ENCODE peak calls at places on chromosomes 4 and X, in seven cellular contexts. One of them, this sample, is unnamed.

GRCh38 chr4:122602277-122603142 is 18.4 kb downstream of the IL21 start:
- DNase-seq in SK-N-SH: peak
- DNase-seq in uterus: no peak
- DNase-seq in ovary: peak
- DNase-seq in CD8-positive, alpha-beta T cell: no peak
- DNase-seq in endodermal cell: peak
- DNase-seq in A549: peak
- DNase-seq in this sample: no peak

GRCh38 chrX:74420194-74421035 is 878 bp upstream of the SLC16A2 start:
- DNase-seq in SK-N-SH: peak
- DNase-seq in uterus: peak
- DNase-seq in ovary: peak
- DNase-seq in CD8-positive, alpha-beta T cell: no peak
- DNase-seq in endodermal cell: peak
- DNase-seq in A549: peak
- DNase-seq in this sample: no peak

GRCh38 chrX:84363054-84363453 is 139.2 kb downstream of the HDX start:
- DNase-seq in SK-N-SH: no peak
- DNase-seq in uterus: no peak
- DNase-seq in ovary: no peak
- DNase-seq in CD8-positive, alpha-beta T cell: no peak
- DNase-seq in endodermal cell: no peak
- DNase-seq in A549: no peak
- DNase-seq in this sample: no peak

GRCh38 chrX:8520791-8521190 is 56.2 kb downstream of the VCX3B start:
- DNase-seq in SK-N-SH: no peak
- DNase-seq in uterus: no peak
- DNase-seq in ovary: no peak
- DNase-seq in CD8-positive, alpha-beta T cell: no peak
- DNase-seq in endodermal cell: no peak
- DNase-seq in A549: no peak
- DNase-seq in this sample: no peak

GRCh38 chr4:8388471-8388870 is 52.1 kb downstream of the ACOX3 start:
- DNase-seq in SK-N-SH: no peak
- DNase-seq in uterus: no peak
- DNase-seq in ovary: no peak
- DNase-seq in CD8-positive, alpha-beta T cell: no peak
- DNase-seq in endodermal cell: no peak
- DNase-seq in A549: no peak
- DNase-seq in this sample: no peak

GRCh38 chr4:52704676-52705075 is 45.6 kb upstream of the USP46 start:
- DNase-seq in SK-N-SH: no peak
- DNase-seq in uterus: no peak
- DNase-seq in ovary: no peak
- DNase-seq in CD8-positive, alpha-beta T cell: no peak
- DNase-seq in endodermal cell: no peak
- DNase-seq in A549: no peak
- DNase-seq in this sample: no peak

GRCh38 chrX:43822015-43822414 is 60.2 kb downstream of the MAOB start:
- DNase-seq in SK-N-SH: no peak
- DNase-seq in uterus: no peak
- DNase-seq in ovary: no peak
- DNase-seq in CD8-positive, alpha-beta T cell: no peak
- DNase-seq in endodermal cell: no peak
- DNase-seq in A549: no peak
- DNase-seq in this sample: no peak

GRCh38 chrX:109959356-109959871 is 43.5 kb upstream of the TMEM164 start:
- DNase-seq in SK-N-SH: no peak
- DNase-seq in uterus: no peak
- DNase-seq in ovary: no peak
- DNase-seq in CD8-positive, alpha-beta T cell: no peak
- DNase-seq in endodermal cell: no peak
- DNase-seq in A549: no peak
- DNase-seq in this sample: no peak

GRCh38 chrX:129679856-129680255 is 25.1 kb upstream of the APLN start:
- DNase-seq in SK-N-SH: no peak
- DNase-seq in uterus: no peak
- DNase-seq in ovary: no peak
- DNase-seq in CD8-positive, alpha-beta T cell: no peak
- DNase-seq in endodermal cell: no peak
- DNase-seq in A549: no peak
- DNase-seq in this sample: no peak

GRCh38 chr4:3491681-3492405 is 28.7 kb downstream of the DOK7 start:
- DNase-seq in SK-N-SH: peak
- DNase-seq in uterus: no peak
- DNase-seq in ovary: no peak
- DNase-seq in CD8-positive, alpha-beta T cell: no peak
- DNase-seq in endodermal cell: no peak
- DNase-seq in A549: no peak
- DNase-seq in this sample: no peak

GRCh38 chr4:8200302-8200975 is 1.3 kb downstream of the SH3TC1 start:
- DNase-seq in SK-N-SH: no peak
- DNase-seq in uterus: no peak
- DNase-seq in ovary: no peak
- DNase-seq in CD8-positive, alpha-beta T cell: no peak
- DNase-seq in endodermal cell: no peak
- DNase-seq in A549: no peak
- DNase-seq in this sample: peak

GRCh38 chr4:7983296-7983695 is 43.6 kb upstream of the AFAP1 start:
- DNase-seq in SK-N-SH: no peak
- DNase-seq in uterus: no peak
- DNase-seq in ovary: no peak
- DNase-seq in CD8-positive, alpha-beta T cell: no peak
- DNase-seq in endodermal cell: no peak
- DNase-seq in A549: no peak
- DNase-seq in this sample: no peak

GRCh38 chr4:172975651-172976229 is 192.9 kb upstream of the GALNT7 start:
- DNase-seq in SK-N-SH: no peak
- DNase-seq in uterus: no peak
- DNase-seq in ovary: no peak
- DNase-seq in CD8-positive, alpha-beta T cell: no peak
- DNase-seq in endodermal cell: peak
- DNase-seq in A549: no peak
- DNase-seq in this sample: no peak

GRCh38 chr4:108725457-108725856 is 37.4 kb downstream of the ETNPPL start:
- DNase-seq in SK-N-SH: no peak
- DNase-seq in uterus: no peak
- DNase-seq in ovary: no peak
- DNase-seq in CD8-positive, alpha-beta T cell: no peak
- DNase-seq in endodermal cell: no peak
- DNase-seq in A549: no peak
- DNase-seq in this sample: no peak

GRCh38 chr4:40228497-40229365 is 31.9 kb downstream of the RHOH start:
- DNase-seq in SK-N-SH: no peak
- DNase-seq in uterus: no peak
- DNase-seq in ovary: no peak
- DNase-seq in CD8-positive, alpha-beta T cell: no peak
- DNase-seq in endodermal cell: peak
- DNase-seq in A549: no peak
- DNase-seq in this sample: no peak

GRCh38 chr4:155007660-155008176 is 200.7 kb upstream of the NPY2R start:
- DNase-seq in SK-N-SH: no peak
- DNase-seq in uterus: no peak
- DNase-seq in ovary: no peak
- DNase-seq in CD8-positive, alpha-beta T cell: no peak
- DNase-seq in endodermal cell: no peak
- DNase-seq in A549: no peak
- DNase-seq in this sample: no peak

GRCh38 chr4:40564815-40565505 is 64.7 kb downstream of the RBM47 start:
- DNase-seq in SK-N-SH: no peak
- DNase-seq in uterus: no peak
- DNase-seq in ovary: no peak
- DNase-seq in CD8-positive, alpha-beta T cell: no peak
- DNase-seq in endodermal cell: peak
- DNase-seq in A549: no peak
- DNase-seq in this sample: no peak

GRCh38 chr4:183417356-183417755 is 27.1 kb upstream of the CDKN2AIP start:
- DNase-seq in SK-N-SH: no peak
- DNase-seq in uterus: no peak
- DNase-seq in ovary: no peak
- DNase-seq in CD8-positive, alpha-beta T cell: no peak
- DNase-seq in endodermal cell: peak
- DNase-seq in A549: no peak
- DNase-seq in this sample: no peak

GRCh38 chr4:71732706-71733105 is 51.2 kb downstream of the GC start:
- DNase-seq in SK-N-SH: peak
- DNase-seq in uterus: no peak
- DNase-seq in ovary: no peak
- DNase-seq in CD8-positive, alpha-beta T cell: no peak
- DNase-seq in endodermal cell: no peak
- DNase-seq in A549: peak
- DNase-seq in this sample: no peak

GRCh38 chrX:101206471-101206870 is 13.1 kb upstream of the DRP2 start:
- DNase-seq in SK-N-SH: peak
- DNase-seq in uterus: no peak
- DNase-seq in ovary: no peak
- DNase-seq in CD8-positive, alpha-beta T cell: no peak
- DNase-seq in endodermal cell: no peak
- DNase-seq in A549: peak
- DNase-seq in this sample: no peak

GRCh38 chr4:158314756-158315487 is 104.6 kb downstream of the TMEM144 start:
- DNase-seq in SK-N-SH: no peak
- DNase-seq in uterus: no peak
- DNase-seq in ovary: no peak
- DNase-seq in CD8-positive, alpha-beta T cell: no peak
- DNase-seq in endodermal cell: no peak
- DNase-seq in A549: peak
- DNase-seq in this sample: no peak

GRCh38 chrX:150316564-150316963 is 46.6 kb upstream of the MAMLD1 start:
- DNase-seq in SK-N-SH: no peak
- DNase-seq in uterus: no peak
- DNase-seq in ovary: no peak
- DNase-seq in CD8-positive, alpha-beta T cell: no peak
- DNase-seq in endodermal cell: peak
- DNase-seq in A549: no peak
- DNase-seq in this sample: no peak

GRCh38 chr4:86910820-86911684 is 18.8 kb upstream of the C4orf36 start:
- DNase-seq in SK-N-SH: no peak
- DNase-seq in uterus: no peak
- DNase-seq in ovary: no peak
- DNase-seq in CD8-positive, alpha-beta T cell: no peak
- DNase-seq in endodermal cell: no peak
- DNase-seq in A549: no peak
- DNase-seq in this sample: no peak

DNA sequence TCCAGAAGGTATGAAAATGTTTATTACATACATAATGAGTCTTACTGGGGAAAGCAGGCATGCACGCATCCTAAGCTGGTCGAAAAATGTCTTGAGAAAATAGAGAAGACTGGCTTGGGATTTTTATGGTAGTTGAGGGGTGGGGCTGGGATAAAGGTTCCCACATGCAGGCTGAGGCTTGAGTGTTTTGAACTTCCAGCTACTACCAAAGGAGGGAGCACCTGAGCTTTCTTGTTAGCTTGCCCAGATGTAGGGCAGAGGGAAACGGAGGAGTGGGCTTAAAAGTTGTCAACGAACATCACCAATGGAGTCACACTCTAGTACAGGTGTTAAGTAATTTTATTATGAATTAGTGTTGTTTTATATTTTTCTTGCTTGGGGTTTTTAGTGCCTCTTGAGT is 39.6 kb upstream of the SRPX start:
- DNase-seq in SK-N-SH: peak
- DNase-seq in uterus: no peak
- DNase-seq in ovary: no peak
- DNase-seq in CD8-positive, alpha-beta T cell: no peak
- DNase-seq in endodermal cell: peak
- DNase-seq in A549: peak
- DNase-seq in this sample: no peak
- TF ChIP-seq CTCF in SK-N-SH: peak
- TF ChIP-seq CTCF in uterus: no peak
- TF ChIP-seq CTCF in ovary: no peak
- TF ChIP-seq CTCF in CD8-positive, alpha-beta T cell: no peak
- TF ChIP-seq CTCF in endodermal cell: peak
- TF ChIP-seq CTCF in A549: peak
- TF ChIP-seq CTCF in this sample: peak

GRCh38 chrX:124223524-124223923 is 108.9 kb upstream of the TEX13D start:
- DNase-seq in SK-N-SH: no peak
- DNase-seq in uterus: no peak
- DNase-seq in ovary: no peak
- DNase-seq in CD8-positive, alpha-beta T cell: no peak
- DNase-seq in endodermal cell: peak
- DNase-seq in A549: no peak
- DNase-seq in this sample: no peak
- TF ChIP-seq CTCF in SK-N-SH: peak
- TF ChIP-seq CTCF in uterus: no peak
- TF ChIP-seq CTCF in ovary: no peak
- TF ChIP-seq CTCF in CD8-positive, alpha-beta T cell: no peak
- TF ChIP-seq CTCF in endodermal cell: peak
- TF ChIP-seq CTCF in A549: no peak
- TF ChIP-seq CTCF in this sample: no peak

GRCh38 chrX:139971394-139971749 is 6.1 kb upstream of the CXorf66 start:
- DNase-seq in SK-N-SH: no peak
- DNase-seq in uterus: no peak
- DNase-seq in ovary: no peak
- DNase-seq in CD8-positive, alpha-beta T cell: no peak
- DNase-seq in endodermal cell: peak
- DNase-seq in A549: no peak
- DNase-seq in this sample: no peak

GRCh38 chrX:139969286-139969685 is 4.0 kb upstream of the CXorf66 start:
- DNase-seq in SK-N-SH: no peak
- DNase-seq in uterus: no peak
- DNase-seq in ovary: no peak
- DNase-seq in CD8-positive, alpha-beta T cell: no peak
- DNase-seq in endodermal cell: no peak
- DNase-seq in A549: no peak
- DNase-seq in this sample: no peak

GRCh38 chrX:139965421-139965820 is at the start of gene CXorf66:
- DNase-seq in SK-N-SH: no peak
- DNase-seq in uterus: no peak
- DNase-seq in ovary: no peak
- DNase-seq in CD8-positive, alpha-beta T cell: no peak
- DNase-seq in endodermal cell: no peak
- DNase-seq in A549: no peak
- DNase-seq in this sample: no peak

GRCh38 chrX:139972113-139972512 is 6.8 kb upstream of the CXorf66 start:
- DNase-seq in SK-N-SH: no peak
- DNase-seq in uterus: no peak
- DNase-seq in ovary: no peak
- DNase-seq in CD8-positive, alpha-beta T cell: no peak
- DNase-seq in endodermal cell: no peak
- DNase-seq in A549: no peak
- DNase-seq in this sample: no peak

DNA sequence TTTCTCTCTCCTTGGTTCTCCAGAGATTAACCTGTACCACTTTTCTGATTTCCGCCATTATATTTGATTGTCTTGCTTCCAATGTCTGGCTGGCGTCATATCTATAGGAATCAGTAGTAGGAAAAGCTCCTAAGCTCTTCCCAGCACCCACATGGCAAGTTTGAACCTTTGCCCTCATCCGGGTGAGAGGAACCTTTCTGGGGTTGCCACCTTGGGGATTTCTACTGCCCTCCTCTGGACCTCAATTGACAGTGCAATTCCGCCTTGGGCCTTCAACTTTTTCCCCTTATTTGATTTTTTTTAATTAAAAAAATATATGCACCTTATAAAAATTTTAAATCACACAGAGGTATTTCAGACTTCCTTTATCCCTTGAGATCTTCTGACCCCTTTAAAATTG is 2.0 kb upstream of the CXorf66 start:
- DNase-seq in SK-N-SH: peak
- DNase-seq in uterus: no peak
- DNase-seq in ovary: no peak
- DNase-seq in CD8-positive, alpha-beta T cell: no peak
- DNase-seq in endodermal cell: peak
- DNase-seq in A549: peak
- DNase-seq in this sample: no peak
- TF ChIP-seq CTCF in SK-N-SH: peak
- TF ChIP-seq CTCF in uterus: no peak
- TF ChIP-seq CTCF in ovary: no peak
- TF ChIP-seq CTCF in CD8-positive, alpha-beta T cell: no peak
- TF ChIP-seq CTCF in endodermal cell: peak
- TF ChIP-seq CTCF in A549: peak
- TF ChIP-seq CTCF in this sample: peak

GRCh38 chrX:105701310-105702052 is 120.9 kb upstream of the NRK start:
- DNase-seq in SK-N-SH: peak
- DNase-seq in uterus: no peak
- DNase-seq in ovary: no peak
- DNase-seq in CD8-positive, alpha-beta T cell: no peak
- DNase-seq in endodermal cell: no peak
- DNase-seq in A549: no peak
- DNase-seq in this sample: no peak
- TF ChIP-seq CTCF in SK-N-SH: peak
- TF ChIP-seq CTCF in uterus: no peak
- TF ChIP-seq CTCF in ovary: no peak
- TF ChIP-seq CTCF in CD8-positive, alpha-beta T cell: no peak
- TF ChIP-seq CTCF in endodermal cell: peak
- TF ChIP-seq CTCF in A549: no peak
- TF ChIP-seq CTCF in this sample: no peak